ENCODE peak calls at places on chromosome 1, in four cellular contexts. P is hepatocyte, M is SK-N-MC, K is T-helper 17 cell. F is an unnamed sample.

GRCh38 chr1:51330331-51331201 is at the start of gene TTC39A:
- DNase-seq in P (peak; percentile 52), M (no peak), K (no peak), F (no peak)

GRCh38 chr1:9086796-9087195 is 17.4 kb upstream of the SLC2A5 start:
- DNase-seq in P (no peak), M (no peak), K (no peak), F (no peak)

GRCh38 chr1:115242543-115242942 is 95.5 kb downstream of the NGF start:
- DNase-seq in P (no peak), M (no peak), K (no peak), F (no peak)

GRCh38 chr1:62321438-62321837 is 2.2 kb upstream of the KANK4 start:
- DNase-seq in P (peak; percentile 75), M (no peak), K (no peak), F (no peak)

GRCh38 chr1:154941332-154941995 is 4.9 kb upstream of the PMVK start:
- DNase-seq in P (peak; percentile 60), M (no peak), K (no peak), F (no peak)

GRCh38 chr1:47533176-47534039 is 95.6 kb downstream of the FOXD2 start:
- DNase-seq in P (peak; percentile 75), M (peak; percentile 18), K (no peak), F (no peak)

GRCh38 chr1:234890694-234891093 is 237.9 kb downstream of the TOMM20 start:
- DNase-seq in P (no peak), M (no peak), K (no peak), F (no peak)

GRCh38 chr1:119225831-119226230 is 85.4 kb upstream of the WARS2 start:
- DNase-seq in P (no peak), M (no peak), K (no peak), F (no peak)

GRCh38 chr1:232980336-232980978 is 30.0 kb downstream of the NTPCR start:
- DNase-seq in P (no peak), M (no peak), K (no peak), F (no peak)

GRCh38 chr1:30853350-30853749 is 55.2 kb downstream of the SDC3 start:
- DNase-seq in P (peak; percentile 37), M (no peak), K (no peak), F (no peak)